ENCODE peak calls at places on chromosomes 11 and 22, in seven cellular contexts. B, K, E, J, W, A and C are unnamed samples.
A peak's percentile ranks its signal among the peaks of the same experiment; 100 is the strongest.

GRCh38 chr11:66862559-66863037 is 5.7 kb downstream of the LRFN4 start:
- DNase-seq in W (no peak), K (no peak), E (no peak), B (no peak), J (no peak), A (no peak), C (no peak)

GRCh38 chr11:78193806-78194205 is 5.1 kb downstream of the USP35 start:
- DNase-seq in J (no peak), K (no peak), A (peak; percentile 36), B (no peak), W (no peak), E (no peak), C (peak; percentile 44)

GRCh38 chr22:22945195-22945594 is 57.6 kb downstream of the IGLL5 start:
- DNase-seq in W (no peak), J (no peak), A (peak; percentile 40), K (no peak), E (no peak), B (no peak), C (peak; percentile 27)

GRCh38 chr11:1223346-1224108 is 661 bp downstream of the MUC5B start:
- DNase-seq in E (no peak), J (no peak), W (no peak), B (no peak), K (no peak), A (peak; percentile 52), C (no peak)

GRCh38 chr11:126332221-126332711 is 23.2 kb upstream of the ST3GAL4 start:
- DNase-seq in A (peak; percentile 47), J (peak; percentile 92), B (no peak), W (peak; percentile 50), E (peak; percentile 33), K (peak; percentile 82), C (peak; percentile 50)

GRCh38 chr11:102253018-102253775 is 64.1 kb upstream of the BIRC3 start:
- DNase-seq in B (no peak), K (no peak), J (no peak), E (no peak), A (no peak), W (no peak), C (peak; percentile 63)

GRCh38 chr22:47837703-47838102 is 1075.3 kb downstream of the TBC1D22A start:
- DNase-seq in B (peak; percentile 70), K (no peak), J (no peak), E (no peak), W (no peak), A (no peak), C (no peak)

GRCh38 chr11:119363874-119364590 is 17.5 kb downstream of the USP2 start:
- DNase-seq in K (no peak), W (no peak), J (peak; percentile 68), E (peak; percentile 66), B (no peak), A (no peak), C (no peak)

GRCh38 chr11:34599406-34599901 is 21.4 kb upstream of the EHF start:
- DNase-seq in W (no peak), A (no peak), E (no peak), K (peak; percentile 88), J (no peak), B (peak; percentile 15), C (no peak)

GRCh38 chr11:102911758-102912481 is 37.1 kb upstream of the MMP12 start:
- DNase-seq in A (no peak), W (no peak), E (no peak), J (no peak), B (no peak), K (no peak), C (no peak)

GRCh38 chr11:9274499-9275228 is 9.5 kb upstream of the DENND5A start:
- DNase-seq in J (peak; percentile 12), B (no peak), K (no peak), E (no peak), W (no peak), A (no peak), C (no peak)

GRCh38 chr11:16792426-16792825 is 54.0 kb downstream of the C11orf58 start:
- DNase-seq in A (no peak), B (no peak), E (no peak), J (no peak), W (no peak), K (peak; percentile 63), C (no peak)

GRCh38 chr11:129190087-129190486 is 2.0 kb downstream of the ARHGAP32 start:
- DNase-seq in J (no peak), B (no peak), E (no peak), W (no peak), A (no peak), K (no peak), C (no peak)

GRCh38 chr22:48761546-48761945 is 1066.1 kb downstream of the BRD1 start:
- DNase-seq in A (peak; percentile 45), E (peak; percentile 5), K (no peak), B (no peak), J (peak; percentile 8), W (no peak), C (peak; percentile 14)

GRCh38 chr11:18731949-18732821 is 6.2 kb upstream of the IGSF22 start:
- DNase-seq in J (peak; percentile 74), W (no peak), E (peak; percentile 81), B (peak; percentile 43), A (no peak), K (peak; percentile 12), C (peak; percentile 87)

GRCh38 chr11:130652671-130653335 is 204.4 kb downstream of the ADAMTS15 start:
- DNase-seq in A (no peak), E (no peak), K (peak; percentile 71), W (peak; percentile 73), B (peak; percentile 85), J (peak; percentile 64), C (no peak)

GRCh38 chr11:132158696-132159095 is 788.3 kb downstream of the NTM start:
- DNase-seq in A (no peak), K (peak; percentile 45), B (no peak), E (no peak), W (no peak), J (no peak), C (no peak)

GRCh38 chr11:132161538-132161937 is 791.1 kb downstream of the NTM start:
- DNase-seq in A (no peak), W (no peak), J (no peak), E (no peak), B (no peak), K (no peak), C (no peak)

GRCh38 chr11:132158091-132158490 is 787.7 kb downstream of the NTM start:
- DNase-seq in J (no peak), A (no peak), K (no peak), B (no peak), W (no peak), E (no peak), C (no peak)
- TF ChIP-seq CTCF in J (no peak), A (no peak), K (no peak), B (peak; percentile 20), W (peak; percentile 53), E (peak; percentile 7), C (no peak)

GRCh38 chr22:42430486-42431125 is 1.6 kb downstream of the NFAM1 start:
- DNase-seq in K (no peak), B (no peak), W (no peak), A (no peak), J (no peak), E (no peak), C (no peak)

GRCh38 chr22:42432818-42433217 is 615 bp upstream of the NFAM1 start:
- DNase-seq in K (no peak), B (no peak), A (no peak), E (no peak), W (no peak), J (no peak), C (no peak)

GRCh38 chr22:42432020-42432596 is at the start of gene NFAM1:
- DNase-seq in B (no peak), J (peak; percentile 51), W (no peak), A (no peak), E (no peak), K (no peak), C (peak; percentile 34)

GRCh38 chr22:42433754-42434153 is 1.6 kb upstream of the NFAM1 start:
- DNase-seq in K (no peak), E (no peak), J (no peak), B (no peak), W (no peak), A (no peak), C (no peak)

GRCh38 chr22:42431401-42432019 is 693 bp downstream of the NFAM1 start:
- DNase-seq in A (no peak), W (no peak), J (no peak), B (no peak), K (no peak), E (no peak), C (no peak)
- H3K4me3 ChIP-seq in A (peak overlapping the region; percentile 31), W (no peak overlapping the region), J (peak overlapping the region; percentile 34), B (no peak overlapping the region), K (no peak overlapping the region), E (peak overlapping the region; percentile 46), C (no peak overlapping the region)

DNA sequence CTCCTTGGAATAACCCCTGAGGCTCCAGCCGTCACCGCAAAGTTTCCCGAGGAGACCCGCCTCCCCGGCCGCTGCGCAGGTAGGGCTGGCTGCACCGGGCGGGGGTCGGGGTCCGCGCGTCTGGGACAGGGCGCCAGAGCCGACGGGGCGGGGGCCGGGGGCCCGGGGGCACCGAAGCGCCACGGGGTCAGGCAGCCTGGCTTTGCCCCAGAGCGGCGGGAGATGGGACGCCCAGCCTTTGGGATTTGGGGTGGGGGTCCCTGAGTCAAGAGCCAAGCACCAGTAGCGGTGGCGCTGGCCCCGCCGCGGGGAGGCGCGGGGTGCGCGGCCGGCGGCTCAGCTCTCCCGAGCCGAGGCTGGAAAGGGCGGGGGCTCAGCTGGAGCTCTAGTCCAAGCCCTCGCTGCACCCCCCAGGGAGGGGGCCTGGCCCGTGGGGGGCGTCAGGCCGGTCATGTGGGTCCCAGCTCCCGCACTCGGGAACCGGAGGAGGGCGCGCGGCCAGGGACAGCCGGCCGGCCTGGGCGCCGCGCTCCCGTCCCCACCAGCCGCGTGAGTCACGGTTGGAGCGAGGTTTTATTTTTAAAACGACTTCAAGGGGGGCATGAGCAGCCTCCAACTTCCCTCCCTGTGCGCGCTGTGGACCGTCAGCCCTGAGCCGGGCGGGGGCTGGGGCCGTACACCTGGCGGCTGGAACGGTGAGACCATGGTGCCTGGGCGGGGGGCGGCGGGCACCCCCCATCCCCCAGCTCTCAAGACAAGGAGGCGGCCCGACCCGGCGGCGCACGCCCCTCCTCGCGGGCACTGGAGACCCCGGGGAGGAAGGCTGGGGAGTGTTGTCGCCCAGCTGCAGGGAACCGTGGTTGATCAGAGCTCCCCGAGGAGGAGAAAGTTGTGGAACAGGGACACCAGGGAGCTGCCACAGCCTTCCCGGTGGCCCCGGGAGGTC is 623 bp downstream of the FLRT1 start:
- DNase-seq in K (peak; percentile 17), W (no peak), E (peak; percentile 40), A (no peak), B (no peak), J (peak; percentile 38), C (no peak)
- TF ChIP-seq CTCF in K (no peak), W (no peak), E (no peak), A (no peak), B (no peak), J (no peak), C (no peak)

GRCh38 chr22:37641251-37641949 is 1.9 kb downstream of the SH3BP1 start:
- DNase-seq in E (no peak), A (no peak), W (no peak), J (no peak), K (no peak), B (no peak), C (peak; percentile 72)

GRCh38 chr22:37639070-37639760 is at the start of gene SH3BP1:
- DNase-seq in W (no peak), A (no peak), K (no peak), J (no peak), E (no peak), B (peak; percentile 52), C (peak; percentile 87)

GRCh38 chr22:37639771-37640590 is 512 bp downstream of the SH3BP1 start:
- DNase-seq in K (no peak), A (no peak), W (no peak), E (no peak), J (no peak), B (no peak), C (peak; percentile 60)

GRCh38 chr22:37638351-37639069 is 959 bp upstream of the SH3BP1 start:
- DNase-seq in E (no peak), A (no peak), B (peak; percentile 76), W (no peak), K (no peak), J (no peak), C (peak; percentile 51)

GRCh38 chr22:37640591-37641250 is 1.3 kb downstream of the SH3BP1 start:
- DNase-seq in W (no peak), K (no peak), J (no peak), B (no peak), A (no peak), E (no peak), C (peak; percentile 52)
- H3K4me3 ChIP-seq in W (peak overlapping the region; percentile 88), K (peak overlapping the region; percentile 57), J (peak overlapping the region; percentile 61), B (peak overlapping the region; percentile 85), A (peak overlapping the region; percentile 97), E (peak overlapping the region; percentile 72), C (peak overlapping the region; percentile 85)